ENCODE peak calls at places on chromosome 11, in four cellular contexts. G is NCI-H2081, V is T-helper 1 cell, A is AG10803. B is an unnamed sample.
A peak's percentile ranks its signal among the peaks of the same experiment; 100 is the strongest.

GRCh38 chr11:33375688-33376311 is 118.6 kb downstream of the HIPK3 start:
- DNase-seq in G (peak; percentile 31), A (peak; percentile 45), V (no peak), B (peak; percentile 13)

GRCh38 chr11:9629064-9629463 is 34.8 kb upstream of the SWAP70 start:
- DNase-seq in V (no peak), G (no peak), A (no peak), B (no peak)

GRCh38 chr11:57764972-57765371 is 3.4 kb downstream of the CTNND1 start:
- DNase-seq in A (no peak), G (no peak), V (no peak), B (no peak)

GRCh38 chr11:62295504-62295903 is 3.4 kb downstream of the SCGB1D4 start:
- DNase-seq in V (no peak), G (no peak), A (peak; percentile 9), B (peak; percentile 45)

GRCh38 chr11:104623518-104623917 is 274.7 kb downstream of the CASP12 start:
- DNase-seq in G (no peak), A (peak; percentile 22), V (no peak), B (peak; percentile 32)

GRCh38 chr11:1205987-1206331 is 16.9 kb upstream of the MUC5B start:
- DNase-seq in G (no peak), A (no peak), V (no peak), B (no peak)

GRCh38 chr11:126133902-126134301 is 71.2 kb upstream of the CDON start:
- DNase-seq in A (no peak), V (no peak), G (no peak), B (no peak)

GRCh38 chr11:116513894-116514293 is 258.9 kb downstream of the BUD13 start:
- DNase-seq in G (peak; percentile 51), V (no peak), A (peak; percentile 43), B (peak; percentile 78)

GRCh38 chr11:65574963-65575567 is 788 bp upstream of the EHBP1L1 start:
- DNase-seq in V (no peak), A (no peak), G (peak; percentile 91), B (peak; percentile 46)

B was measured in endothelial cell of umbilical vein.